ENCODE peak calls at places on chromosome 7, in four cellular contexts. One of them, this sample, is unnamed. For H3K36me3 and H3K4me1, the result is how much of the 10 kb centered on the place peaks cover.

GRCh38 chr7:29140873-29141468 is 5.4 kb downstream of the CPVL start:
- DNase-seq in mesendoderm: no peak
- DNase-seq in CD8-positive, alpha-beta memory T cell: no peak
- DNase-seq in left ventricle myocardium inferior: no peak
- DNase-seq in this sample: no peak

GRCh38 chr7:96781919-96782318 is 72.3 kb upstream of the SEM1 start:
- DNase-seq in mesendoderm: no peak
- DNase-seq in CD8-positive, alpha-beta memory T cell: no peak
- DNase-seq in left ventricle myocardium inferior: no peak
- DNase-seq in this sample: no peak

GRCh38 chr7:121180436-121181063 is 148.2 kb upstream of the WNT16 start:
- DNase-seq in mesendoderm: no peak
- DNase-seq in CD8-positive, alpha-beta memory T cell: no peak
- DNase-seq in left ventricle myocardium inferior: no peak
- DNase-seq in this sample: no peak

GRCh38 chr7:107446531-107446930 is 23.3 kb upstream of the GPR22 start:
- DNase-seq in mesendoderm: no peak
- DNase-seq in CD8-positive, alpha-beta memory T cell: no peak
- DNase-seq in left ventricle myocardium inferior: no peak
- DNase-seq in this sample: no peak

GRCh38 chr7:24502135-24502488 is 71.1 kb upstream of the PALS2 start:
- DNase-seq in mesendoderm: no peak
- DNase-seq in CD8-positive, alpha-beta memory T cell: no peak
- DNase-seq in left ventricle myocardium inferior: no peak
- DNase-seq in this sample: no peak

GRCh38 chr7:68245688-68246087 is 1249.1 kb downstream of the TYW1 start:
- DNase-seq in mesendoderm: peak
- DNase-seq in CD8-positive, alpha-beta memory T cell: no peak
- DNase-seq in left ventricle myocardium inferior: no peak
- DNase-seq in this sample: no peak

GRCh38 chr7:38541440-38541839 is 89.7 kb downstream of the AMPH start:
- DNase-seq in mesendoderm: no peak
- DNase-seq in CD8-positive, alpha-beta memory T cell: no peak
- DNase-seq in left ventricle myocardium inferior: no peak
- DNase-seq in this sample: no peak

GRCh38 chr7:2049782-2050510 is 182.8 kb downstream of the MAD1L1 start:
- DNase-seq in mesendoderm: no peak
- DNase-seq in CD8-positive, alpha-beta memory T cell: no peak
- DNase-seq in left ventricle myocardium inferior: no peak
- DNase-seq in this sample: no peak

GRCh38 chr7:157432541-157432956 is 95.7 kb downstream of the DNAJB6 start:
- DNase-seq in mesendoderm: peak
- DNase-seq in CD8-positive, alpha-beta memory T cell: no peak
- DNase-seq in left ventricle myocardium inferior: no peak
- DNase-seq in this sample: no peak

GRCh38 chr7:149834601-149835000 is 3.6 kb upstream of the ZNF862 start:
- DNase-seq in mesendoderm: no peak
- DNase-seq in CD8-positive, alpha-beta memory T cell: no peak
- DNase-seq in left ventricle myocardium inferior: no peak
- DNase-seq in this sample: no peak

GRCh38 chr7:136294977-136295376 is 317.8 kb upstream of the MTPN start:
- DNase-seq in mesendoderm: peak
- DNase-seq in CD8-positive, alpha-beta memory T cell: no peak
- DNase-seq in left ventricle myocardium inferior: no peak
- DNase-seq in this sample: no peak

GRCh38 chr7:35405461-35405860 is 151.6 kb upstream of the TBX20 start:
- DNase-seq in mesendoderm: no peak
- DNase-seq in CD8-positive, alpha-beta memory T cell: no peak
- DNase-seq in left ventricle myocardium inferior: no peak
- DNase-seq in this sample: no peak

GRCh38 chr7:155338632-155339320 is 41.1 kb downstream of the INSIG1 start:
- DNase-seq in mesendoderm: no peak
- DNase-seq in CD8-positive, alpha-beta memory T cell: peak
- DNase-seq in left ventricle myocardium inferior: no peak
- DNase-seq in this sample: peak

GRCh38 chr7:6556196-6556595 is 4.9 kb upstream of the GRID2IP start:
- DNase-seq in mesendoderm: peak
- DNase-seq in CD8-positive, alpha-beta memory T cell: no peak
- DNase-seq in left ventricle myocardium inferior: no peak
- DNase-seq in this sample: no peak

DNA sequence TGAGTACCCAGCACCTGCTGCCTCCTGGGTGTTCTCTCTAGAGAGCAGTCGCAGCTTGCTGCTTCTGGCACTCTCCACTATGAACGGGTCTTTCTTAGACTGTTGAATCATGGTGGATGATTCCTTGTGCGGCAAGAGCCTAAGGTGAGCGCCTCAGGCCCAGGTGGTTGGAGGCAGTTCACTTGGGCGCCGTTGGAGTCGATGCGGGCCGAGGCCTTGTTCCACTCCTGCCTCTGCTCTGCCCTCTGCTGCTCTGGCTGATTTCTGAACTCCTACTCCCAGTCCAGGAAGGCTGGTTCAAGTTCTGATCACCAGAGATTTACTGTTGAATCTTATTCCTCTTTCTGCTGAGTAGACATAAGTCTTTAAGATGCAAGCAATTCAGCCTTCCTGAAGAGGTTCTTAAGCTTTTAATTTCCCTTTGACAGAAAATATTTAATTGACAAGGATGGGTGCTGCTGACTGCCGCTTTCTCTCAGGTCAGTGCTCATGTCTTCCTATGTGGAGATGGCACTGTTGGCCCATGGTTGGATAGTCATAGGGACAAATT is 10.4 kb downstream of the YKT6 start:
- DNase-seq in mesendoderm: no peak
- DNase-seq in CD8-positive, alpha-beta memory T cell: no peak
- DNase-seq in left ventricle myocardium inferior: no peak
- DNase-seq in this sample: no peak
- H3K36me3 ChIP-seq in mesendoderm: under half
- H3K36me3 ChIP-seq in CD8-positive, alpha-beta memory T cell: half or more
- H3K36me3 ChIP-seq in left ventricle myocardium inferior: half or more
- H3K36me3 ChIP-seq in this sample: half or more

GRCh38 chr7:130276796-130277762 is 10.4 kb downstream of the CPA2 start:
- DNase-seq in mesendoderm: no peak
- DNase-seq in CD8-positive, alpha-beta memory T cell: no peak
- DNase-seq in left ventricle myocardium inferior: no peak
- DNase-seq in this sample: no peak

GRCh38 chr7:130273863-130274262 is 7.2 kb downstream of the CPA2 start:
- DNase-seq in mesendoderm: peak
- DNase-seq in CD8-positive, alpha-beta memory T cell: no peak
- DNase-seq in left ventricle myocardium inferior: no peak
- DNase-seq in this sample: no peak

GRCh38 chr7:130277763-130278643 is 11.3 kb downstream of the CPA2 start:
- DNase-seq in mesendoderm: peak
- DNase-seq in CD8-positive, alpha-beta memory T cell: no peak
- DNase-seq in left ventricle myocardium inferior: peak
- DNase-seq in this sample: no peak

GRCh38 chr7:130274983-130275649 is 8.5 kb downstream of the CPA2 start:
- DNase-seq in mesendoderm: peak
- DNase-seq in CD8-positive, alpha-beta memory T cell: no peak
- DNase-seq in left ventricle myocardium inferior: no peak
- DNase-seq in this sample: no peak

GRCh38 chr7:130275826-130276291 is 9.2 kb downstream of the CPA2 start:
- DNase-seq in mesendoderm: no peak
- DNase-seq in CD8-positive, alpha-beta memory T cell: no peak
- DNase-seq in left ventricle myocardium inferior: no peak
- DNase-seq in this sample: no peak
- H3K4me3 ChIP-seq in mesendoderm: no peak
- H3K4me3 ChIP-seq in CD8-positive, alpha-beta memory T cell: no peak
- H3K4me3 ChIP-seq in left ventricle myocardium inferior: no peak
- H3K4me3 ChIP-seq in this sample: no peak

GRCh38 chr7:101933028-101933427 is 115.6 kb downstream of the CUX1 start:
- DNase-seq in mesendoderm: no peak
- DNase-seq in CD8-positive, alpha-beta memory T cell: no peak
- DNase-seq in left ventricle myocardium inferior: no peak
- DNase-seq in this sample: no peak
- H3K4me1 ChIP-seq in mesendoderm: under half
- H3K4me1 ChIP-seq in CD8-positive, alpha-beta memory T cell: under half
- H3K4me1 ChIP-seq in left ventricle myocardium inferior: half or more
- H3K4me1 ChIP-seq in this sample: under half

DNA sequence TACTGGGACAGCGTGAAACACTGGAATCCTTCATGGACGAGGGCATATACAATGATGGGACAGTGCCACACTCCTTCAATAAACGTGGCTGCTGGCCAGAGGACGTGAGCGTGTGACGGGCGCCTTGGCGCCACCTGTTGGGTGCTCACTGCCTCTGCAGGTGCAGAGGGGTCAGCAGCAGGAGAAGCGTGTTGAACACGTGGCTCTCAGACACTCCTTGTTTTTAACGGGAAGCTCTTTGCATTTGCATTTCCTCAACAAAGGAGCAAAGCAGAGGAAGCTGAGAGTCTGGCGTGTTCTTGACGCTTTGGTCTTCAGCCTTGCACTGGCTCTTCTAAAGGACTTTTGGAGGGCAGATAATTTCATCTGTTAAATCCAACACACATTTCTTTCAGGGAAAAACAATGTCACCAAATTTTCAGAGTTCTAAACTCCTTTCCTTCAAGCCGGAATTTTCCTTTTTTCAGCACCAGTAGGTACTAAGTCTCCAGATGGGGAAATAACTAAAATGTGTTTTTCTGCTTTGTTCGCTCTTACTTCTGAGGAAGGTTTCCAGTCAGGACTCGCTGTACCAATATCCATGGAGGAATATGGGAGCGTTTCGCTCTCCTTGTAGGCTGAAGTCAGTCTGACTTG is 2.9 kb upstream of the GET4 start:
- DNase-seq in mesendoderm: peak
- DNase-seq in CD8-positive, alpha-beta memory T cell: peak
- DNase-seq in left ventricle myocardium inferior: peak
- DNase-seq in this sample: peak
- H3K36me3 ChIP-seq in mesendoderm: under half
- H3K36me3 ChIP-seq in CD8-positive, alpha-beta memory T cell: under half
- H3K36me3 ChIP-seq in left ventricle myocardium inferior: half or more
- H3K36me3 ChIP-seq in this sample: under half

GRCh38 chr7:159028456-159029401 is 115.9 kb downstream of the VIPR2 start:
- DNase-seq in mesendoderm: no peak
- DNase-seq in CD8-positive, alpha-beta memory T cell: no peak
- DNase-seq in left ventricle myocardium inferior: no peak
- DNase-seq in this sample: no peak

GRCh38 chr7:159031135-159031701 is 113.4 kb downstream of the VIPR2 start:
- DNase-seq in mesendoderm: peak
- DNase-seq in CD8-positive, alpha-beta memory T cell: no peak
- DNase-seq in left ventricle myocardium inferior: peak
- DNase-seq in this sample: no peak

GRCh38 chr7:159031750-159032149 is 112.9 kb downstream of the VIPR2 start:
- DNase-seq in mesendoderm: no peak
- DNase-seq in CD8-positive, alpha-beta memory T cell: no peak
- DNase-seq in left ventricle myocardium inferior: no peak
- DNase-seq in this sample: no peak

GRCh38 chr7:159032310-159032709 is 112.4 kb downstream of the VIPR2 start:
- DNase-seq in mesendoderm: no peak
- DNase-seq in CD8-positive, alpha-beta memory T cell: no peak
- DNase-seq in left ventricle myocardium inferior: no peak
- DNase-seq in this sample: no peak

DNA sequence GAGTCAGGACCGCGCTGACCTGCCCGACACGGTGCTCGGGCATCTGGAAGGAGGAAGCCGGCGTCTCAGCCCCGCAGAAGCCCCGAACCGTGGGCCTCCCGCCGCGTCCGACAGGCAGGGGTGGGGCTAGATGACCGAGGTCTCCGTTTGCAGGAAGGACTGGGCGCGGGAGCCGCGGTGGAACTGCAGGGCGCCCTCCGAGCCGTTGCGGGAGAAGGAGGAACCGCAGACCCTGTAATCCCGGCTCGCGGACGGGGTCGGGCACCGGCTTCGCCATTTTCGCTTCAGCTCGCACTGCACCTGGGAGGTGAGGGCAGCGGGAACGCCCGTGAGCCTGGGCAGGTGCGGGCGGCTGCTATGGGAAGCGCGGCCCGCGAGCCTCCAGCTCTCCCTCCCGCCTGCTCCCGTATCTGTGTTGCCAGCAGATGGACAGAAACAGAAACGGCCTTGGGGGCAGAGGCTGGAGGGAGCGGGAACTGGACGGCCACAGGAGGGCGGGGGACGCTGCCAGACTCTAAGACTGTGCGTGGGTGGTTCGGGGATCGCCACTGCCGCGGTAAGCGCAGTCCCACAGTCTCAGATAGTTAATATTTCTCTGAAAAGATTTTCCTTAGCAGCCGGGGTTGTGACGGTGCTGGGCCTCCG is 114.1 kb downstream of the VIPR2 start:
- DNase-seq in mesendoderm: peak
- DNase-seq in CD8-positive, alpha-beta memory T cell: no peak
- DNase-seq in left ventricle myocardium inferior: peak
- DNase-seq in this sample: no peak
- H3K4me3 ChIP-seq in mesendoderm: peak
- H3K4me3 ChIP-seq in CD8-positive, alpha-beta memory T cell: no peak
- H3K4me3 ChIP-seq in left ventricle myocardium inferior: peak
- H3K4me3 ChIP-seq in this sample: no peak

GRCh38 chr7:81883801-81884393 is 114.0 kb upstream of the HGF start:
- DNase-seq in mesendoderm: no peak
- DNase-seq in CD8-positive, alpha-beta memory T cell: no peak
- DNase-seq in left ventricle myocardium inferior: no peak
- DNase-seq in this sample: no peak

GRCh38 chr7:81884817-81885216 is 115.0 kb upstream of the HGF start:
- DNase-seq in mesendoderm: no peak
- DNase-seq in CD8-positive, alpha-beta memory T cell: no peak
- DNase-seq in left ventricle myocardium inferior: no peak
- DNase-seq in this sample: no peak

GRCh38 chr7:81887098-81887497 is 117.3 kb upstream of the HGF start:
- DNase-seq in mesendoderm: no peak
- DNase-seq in CD8-positive, alpha-beta memory T cell: no peak
- DNase-seq in left ventricle myocardium inferior: no peak
- DNase-seq in this sample: no peak

GRCh38 chr7:81886211-81886764 is 116.4 kb upstream of the HGF start:
- DNase-seq in mesendoderm: no peak
- DNase-seq in CD8-positive, alpha-beta memory T cell: no peak
- DNase-seq in left ventricle myocardium inferior: no peak
- DNase-seq in this sample: no peak

DNA sequence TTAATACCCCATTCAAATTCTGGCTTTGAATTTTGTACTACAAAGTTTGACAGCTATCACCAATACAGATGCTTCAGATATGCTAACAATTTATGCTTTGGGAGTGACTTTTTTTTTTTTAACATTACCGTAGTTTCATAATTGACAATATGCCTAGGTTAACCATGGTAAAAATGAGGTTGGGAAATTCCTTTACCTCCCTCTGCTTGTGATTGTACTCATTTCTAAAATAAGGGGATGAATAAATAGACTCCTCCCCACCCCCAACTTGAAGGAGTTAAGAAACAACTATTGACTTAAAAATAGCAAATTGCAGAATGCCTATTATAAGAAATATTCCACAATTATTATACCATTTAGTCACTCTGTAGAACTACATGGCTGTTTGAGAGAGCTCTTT is 117.8 kb upstream of the HGF start:
- DNase-seq in mesendoderm: no peak
- DNase-seq in CD8-positive, alpha-beta memory T cell: no peak
- DNase-seq in left ventricle myocardium inferior: no peak
- DNase-seq in this sample: no peak
- H3K4me1 ChIP-seq in mesendoderm: under half
- H3K4me1 ChIP-seq in CD8-positive, alpha-beta memory T cell: under half
- H3K4me1 ChIP-seq in left ventricle myocardium inferior: under half
- H3K4me1 ChIP-seq in this sample: under half

GRCh38 chr7:105084581-105084980 is 70.6 kb downstream of the KMT2E start:
- DNase-seq in mesendoderm: no peak
- DNase-seq in CD8-positive, alpha-beta memory T cell: no peak
- DNase-seq in left ventricle myocardium inferior: no peak
- DNase-seq in this sample: no peak
- H3K36me3 ChIP-seq in mesendoderm: under half
- H3K36me3 ChIP-seq in CD8-positive, alpha-beta memory T cell: half or more
- H3K36me3 ChIP-seq in left ventricle myocardium inferior: half or more
- H3K36me3 ChIP-seq in this sample: under half